ENCODE peak calls at places on chromosomes 7 and 10, in six cellular contexts. N is A549, U is WTC11, M is H1, A is HCT116, K is SK-N-SH. H is an unnamed sample.

GRCh38 chr10:26860026-26860541 is 674 bp downstream of the ABI1 start:
- DNase-seq in K (no peak), M (peak), N (peak), A (no peak), U (peak), H (peak)

GRCh38 chr10:104300736-104301292 is 31.8 kb downstream of the GSTO2 start:
- DNase-seq in U (no peak), N (peak), K (peak), M (no peak), A (no peak), H (no peak)

GRCh38 chr7:119842337-119842736 is 430.6 kb upstream of the KCND2 start:
- DNase-seq in K (no peak), U (no peak), M (no peak), N (no peak), A (no peak), H (no peak)

GRCh38 chr10:16586358-16587138 is 64.9 kb upstream of the C1QL3 start:
- DNase-seq in K (no peak), N (no peak), U (no peak), A (no peak), M (no peak), H (no peak)

GRCh38 chr7:28329616-28330373 is 82.5 kb upstream of the CREB5 start:
- DNase-seq in N (no peak), U (no peak), M (no peak), A (no peak), K (no peak), H (peak)

GRCh38 chr7:129438281-129438838 is 4.1 kb downstream of the STRIP2 start:
- DNase-seq in K (no peak), U (no peak), M (no peak), A (no peak), N (no peak), H (no peak)

GRCh38 chr7:36657031-36657660 is 67.1 kb downstream of the AOAH start:
- DNase-seq in N (no peak), A (no peak), U (no peak), K (no peak), M (no peak), H (peak)

GRCh38 chr10:79434223-79434687 is 11.2 kb downstream of the ZCCHC24 start:
- DNase-seq in A (no peak), K (no peak), M (no peak), U (no peak), N (no peak), H (no peak)

GRCh38 chr7:36153571-36154097 is 580 bp downstream of the EEPD1 start:
- DNase-seq in K (no peak), M (peak), U (no peak), A (no peak), N (peak), H (no peak)

GRCh38 chr7:46321556-46322205 is 400.6 kb upstream of the IGFBP3 start:
- DNase-seq in U (no peak), K (no peak), N (no peak), M (no peak), A (no peak), H (no peak)

GRCh38 chr10:105956550-105956949 is 1208.0 kb downstream of the SORCS1 start:
- DNase-seq in U (no peak), M (no peak), K (no peak), N (no peak), A (no peak), H (no peak)

GRCh38 chr7:17882685-17883084 is 57.6 kb downstream of the SNX13 start:
- DNase-seq in M (no peak), A (no peak), U (peak), K (no peak), N (no peak), H (no peak)

GRCh38 chr10:102776779-102777417 is 33.1 kb downstream of the WBP1L start:
- DNase-seq in K (peak), A (no peak), U (peak), N (no peak), M (peak), H (no peak)

GRCh38 chr10:31100176-31100575 is 68.5 kb upstream of the ZNF438 start:
- DNase-seq in A (no peak), M (no peak), U (no peak), K (no peak), N (no peak), H (no peak)

GRCh38 chr7:17709127-17709526 is 231.2 kb downstream of the SNX13 start:
- DNase-seq in N (no peak), U (no peak), A (no peak), M (no peak), K (no peak), H (no peak)

GRCh38 chr7:54897891-54898290 is 120.9 kb upstream of the EGFR start:
- DNase-seq in K (no peak), N (no peak), U (no peak), A (no peak), M (no peak), H (no peak)

GRCh38 chr10:62033108-62033507 is 131.6 kb downstream of the ARID5B start:
- DNase-seq in M (no peak), A (no peak), U (no peak), N (no peak), K (no peak), H (no peak)

GRCh38 chr7:44163591-44163990 is 22.5 kb upstream of the MYL7 start:
- DNase-seq in M (no peak), N (no peak), K (no peak), U (no peak), A (no peak), H (no peak)

GRCh38 chr7:158606111-158606510 is 18.5 kb upstream of the PTPRN2 start:
- DNase-seq in M (no peak), A (no peak), K (no peak), U (no peak), N (no peak), H (no peak)

GRCh38 chr7:28318126-28318762 is 94.1 kb upstream of the CREB5 start:
- DNase-seq in N (no peak), K (no peak), M (no peak), A (no peak), U (no peak), H (no peak)

GRCh38 chr10:5560844-5561703 is 36.3 kb downstream of the CALML3 start:
- DNase-seq in A (no peak), K (no peak), U (no peak), M (no peak), N (no peak), H (no peak)

GRCh38 chr7:78125884-78126283 is 327.3 kb downstream of the PHTF2 start:
- DNase-seq in A (no peak), M (no peak), K (no peak), N (no peak), U (no peak), H (no peak)

GRCh38 chr10:122264442-122264841 is 6.7 kb upstream of the BTBD16 start:
- DNase-seq in U (no peak), N (no peak), A (no peak), M (no peak), K (no peak), H (no peak)

GRCh38 chr10:122264931-122265330 is 6.2 kb upstream of the BTBD16 start:
- DNase-seq in A (no peak), M (no peak), U (no peak), K (no peak), N (no peak), H (no peak)

GRCh38 chr10:122261584-122261983 is 9.5 kb upstream of the BTBD16 start:
- DNase-seq in K (no peak), A (no peak), M (no peak), N (no peak), U (no peak), H (no peak)

GRCh38 chr10:122265896-122266295 is 5.2 kb upstream of the BTBD16 start:
- DNase-seq in N (no peak), A (no peak), U (no peak), K (no peak), M (no peak), H (no peak)

GRCh38 chr10:122263971-122264370 is 7.1 kb upstream of the BTBD16 start:
- DNase-seq in U (no peak), A (no peak), N (no peak), K (no peak), M (no peak), H (no peak)
- TF ChIP-seq MAX in U (no peak), A (no peak), N (no peak), K (no peak), M (no peak), H (no peak)

DNA sequence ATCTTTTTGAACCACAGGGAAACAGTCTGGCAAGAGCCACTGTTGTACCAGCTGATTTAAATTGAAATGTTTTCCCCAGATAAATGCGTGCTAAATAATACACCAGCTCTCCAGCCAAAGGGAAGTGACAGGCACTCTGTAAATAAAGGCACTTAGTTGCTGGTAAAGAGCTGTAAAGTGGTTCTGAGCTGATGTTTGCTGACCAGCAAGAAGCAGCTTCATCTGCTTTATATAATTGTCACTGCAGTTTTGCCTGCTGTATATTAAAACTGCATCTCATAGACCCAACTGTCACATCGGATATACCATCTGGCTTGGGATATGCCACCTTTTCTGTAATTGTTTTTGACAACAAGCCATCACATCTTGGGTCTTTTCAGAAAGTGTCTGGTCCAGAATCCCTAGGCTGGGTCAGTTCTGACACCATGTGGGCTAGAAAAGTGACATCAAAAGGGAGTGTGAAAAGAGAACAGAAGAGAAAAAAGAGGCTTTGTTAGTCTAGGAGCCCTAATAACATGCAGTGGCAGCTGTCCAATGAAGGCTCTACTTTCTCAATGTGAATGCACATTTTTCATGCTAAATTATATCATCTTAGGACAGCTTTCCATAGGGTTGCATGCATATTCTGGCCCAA is 697.6 kb downstream of the KCNMA1 start:
- DNase-seq in M (no peak), K (peak), U (no peak), A (no peak), N (no peak), H (no peak)
- TF ChIP-seq MAX in M (no peak), K (no peak), U (no peak), A (no peak), N (no peak), H (no peak)

GRCh38 chr7:124566576-124566975 is 199.0 kb downstream of the GPR37 start:
- DNase-seq in U (peak), K (no peak), M (no peak), A (no peak), N (peak), H (no peak)
- TF ChIP-seq MAX in U (no peak), K (no peak), M (no peak), A (no peak), N (peak), H (no peak)

GRCh38 chr7:1918881-1919525 is 248.9 kb downstream of the ELFN1 start:
- DNase-seq in A (no peak), N (no peak), K (no peak), U (no peak), M (no peak), H (no peak)

GRCh38 chr7:1918063-1918645 is 248.1 kb downstream of the ELFN1 start:
- DNase-seq in N (no peak), U (no peak), M (no peak), A (no peak), K (no peak), H (no peak)

GRCh38 chr7:1920886-1921285 is 250.8 kb downstream of the ELFN1 start:
- DNase-seq in A (no peak), N (no peak), U (no peak), M (no peak), K (no peak), H (no peak)

GRCh38 chr7:1920266-1920681 is 250.2 kb downstream of the ELFN1 start:
- DNase-seq in U (no peak), N (no peak), A (no peak), M (no peak), K (no peak), H (peak)

DNA sequence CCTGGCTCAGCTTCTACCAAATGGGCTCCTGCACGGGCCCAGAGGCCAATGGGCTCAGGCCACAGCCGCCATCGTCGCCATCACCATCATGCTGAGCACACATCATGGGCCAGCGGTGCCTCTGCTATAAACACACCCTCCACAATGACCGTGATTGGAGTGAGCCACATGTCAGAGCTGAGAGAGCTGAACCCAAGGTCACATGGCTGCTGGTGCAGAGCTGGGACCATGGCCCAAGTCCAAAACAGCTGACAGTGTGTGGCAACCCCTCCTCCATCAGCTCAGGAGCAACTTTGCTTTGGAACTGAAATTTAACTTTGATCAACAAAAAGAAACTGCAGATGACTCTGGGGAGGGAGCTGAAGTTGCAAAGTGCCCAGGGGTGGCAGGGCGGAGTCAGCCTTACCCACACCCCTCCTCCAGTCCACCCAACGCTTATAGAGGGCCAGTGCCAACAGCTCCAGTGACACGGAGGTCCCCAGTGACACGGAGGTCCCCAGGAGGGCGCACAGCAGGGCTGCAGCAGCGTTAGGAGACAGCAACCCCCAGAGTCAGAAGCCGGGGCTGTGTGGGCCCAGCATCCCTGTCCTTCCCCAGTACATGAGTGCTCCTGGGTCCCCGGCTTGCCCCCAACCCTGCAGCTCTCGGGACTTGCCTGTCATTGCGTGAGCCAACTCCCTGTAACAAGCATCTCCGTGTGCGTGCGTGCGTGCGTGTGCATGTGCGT is 249.6 kb downstream of the ELFN1 start:
- DNase-seq in N (no peak), K (no peak), M (no peak), A (no peak), U (no peak), H (peak)
- TF ChIP-seq MAX in N (no peak), K (no peak), M (no peak), A (no peak), U (no peak), H (peak)

GRCh38 chr10:114816308-114816707 is 5.3 kb upstream of the FHIP2A start:
- DNase-seq in N (no peak), M (no peak), A (no peak), U (no peak), K (no peak), H (no peak)
- TF ChIP-seq MAX in N (no peak), M (no peak), A (no peak), U (no peak), K (no peak), H (no peak)

GRCh38 chr10:49071221-49071761 is 44.0 kb downstream of the VSTM4 start:
- DNase-seq in N (no peak), A (no peak), K (no peak), U (no peak), M (peak), H (no peak)
- TF ChIP-seq MAX in N (no peak), A (no peak), K (no peak), U (no peak), M (no peak), H (no peak)

DNA sequence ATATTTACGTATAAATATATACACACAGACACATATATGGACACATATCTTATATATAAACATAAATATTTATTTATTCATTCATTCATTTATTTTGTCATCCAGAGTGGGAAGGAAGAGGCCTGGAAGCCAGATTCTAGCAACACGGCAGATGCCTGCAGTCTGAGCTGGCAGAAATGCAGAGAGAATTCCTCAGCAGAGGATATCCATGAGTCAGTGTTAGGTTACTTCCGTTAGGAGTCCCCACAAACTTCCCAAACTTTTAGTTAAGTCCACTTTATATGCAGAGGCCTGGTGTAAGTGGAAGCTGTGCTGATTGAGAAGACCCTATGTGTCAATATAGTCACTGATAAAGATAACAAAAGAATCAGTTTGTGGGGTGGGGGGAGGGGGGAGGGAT is 89.6 kb downstream of the PPP1R17 start:
- DNase-seq in N (peak), K (no peak), A (no peak), M (no peak), U (no peak), H (no peak)
- TF ChIP-seq MAX in N (no peak), K (peak), A (no peak), M (no peak), U (no peak), H (no peak)

H was measured in NB4.